ENCODE peak calls at places on chromosome 1, in ten cellular contexts. One of them, this sample, is unnamed.

GRCh38 chr1:32273389-32274208 is 18.3 kb upstream of the HDAC1 start:
- DNase-seq in T-helper 2 cell: peak
- DNase-seq in fibroblast of pulmonary artery: no peak
- DNase-seq in activated CD4-positive, CD25-positive, alpha-beta regulatory T cell: peak
- DNase-seq in mucosa of gallbladder: peak
- DNase-seq in SK-MEL-5: no peak
- DNase-seq in T follicular helper cell: peak
- DNase-seq in NCI-H1092: no peak
- DNase-seq in T-helper 9 cell: peak
- DNase-seq in DMS 273 treated with DMSO at 0.1 percent for 48 hours: no peak
- DNase-seq in this sample: no peak

GRCh38 chr1:38558055-38558454 is 301.5 kb downstream of the RRAGC start:
- DNase-seq in T-helper 2 cell: no peak
- DNase-seq in fibroblast of pulmonary artery: no peak
- DNase-seq in activated CD4-positive, CD25-positive, alpha-beta regulatory T cell: no peak
- DNase-seq in mucosa of gallbladder: no peak
- DNase-seq in SK-MEL-5: no peak
- DNase-seq in T follicular helper cell: no peak
- DNase-seq in NCI-H1092: no peak
- DNase-seq in T-helper 9 cell: no peak
- DNase-seq in DMS 273 treated with DMSO at 0.1 percent for 48 hours: no peak
- DNase-seq in this sample: no peak

GRCh38 chr1:152461544-152461943 is 47.5 kb upstream of the CRNN start:
- DNase-seq in T-helper 2 cell: peak
- DNase-seq in fibroblast of pulmonary artery: peak
- DNase-seq in activated CD4-positive, CD25-positive, alpha-beta regulatory T cell: peak
- DNase-seq in mucosa of gallbladder: peak
- DNase-seq in SK-MEL-5: peak
- DNase-seq in T follicular helper cell: peak
- DNase-seq in NCI-H1092: no peak
- DNase-seq in T-helper 9 cell: peak
- DNase-seq in DMS 273 treated with DMSO at 0.1 percent for 48 hours: peak
- DNase-seq in this sample: no peak

GRCh38 chr1:8217011-8217711 is 100.8 kb upstream of the SLC45A1 start:
- DNase-seq in T-helper 2 cell: no peak
- DNase-seq in fibroblast of pulmonary artery: no peak
- DNase-seq in activated CD4-positive, CD25-positive, alpha-beta regulatory T cell: peak
- DNase-seq in mucosa of gallbladder: no peak
- DNase-seq in SK-MEL-5: no peak
- DNase-seq in T follicular helper cell: no peak
- DNase-seq in NCI-H1092: no peak
- DNase-seq in T-helper 9 cell: no peak
- DNase-seq in DMS 273 treated with DMSO at 0.1 percent for 48 hours: no peak
- DNase-seq in this sample: peak

GRCh38 chr1:56291374-56291841 is 288.0 kb downstream of the PLPP3 start:
- DNase-seq in T-helper 2 cell: no peak
- DNase-seq in fibroblast of pulmonary artery: peak
- DNase-seq in activated CD4-positive, CD25-positive, alpha-beta regulatory T cell: no peak
- DNase-seq in mucosa of gallbladder: no peak
- DNase-seq in SK-MEL-5: no peak
- DNase-seq in T follicular helper cell: no peak
- DNase-seq in NCI-H1092: no peak
- DNase-seq in T-helper 9 cell: no peak
- DNase-seq in DMS 273 treated with DMSO at 0.1 percent for 48 hours: no peak
- DNase-seq in this sample: no peak

GRCh38 chr1:9128161-9128519 is 762 bp downstream of the GPR157 start:
- DNase-seq in T-helper 2 cell: no peak
- DNase-seq in fibroblast of pulmonary artery: no peak
- DNase-seq in activated CD4-positive, CD25-positive, alpha-beta regulatory T cell: no peak
- DNase-seq in mucosa of gallbladder: no peak
- DNase-seq in SK-MEL-5: no peak
- DNase-seq in T follicular helper cell: no peak
- DNase-seq in NCI-H1092: no peak
- DNase-seq in T-helper 9 cell: no peak
- DNase-seq in DMS 273 treated with DMSO at 0.1 percent for 48 hours: no peak
- DNase-seq in this sample: no peak

GRCh38 chr1:23745515-23745914 is 2.2 kb downstream of the ELOA start:
- DNase-seq in T-helper 2 cell: no peak
- DNase-seq in fibroblast of pulmonary artery: peak
- DNase-seq in activated CD4-positive, CD25-positive, alpha-beta regulatory T cell: no peak
- DNase-seq in mucosa of gallbladder: no peak
- DNase-seq in SK-MEL-5: peak
- DNase-seq in T follicular helper cell: no peak
- DNase-seq in NCI-H1092: no peak
- DNase-seq in T-helper 9 cell: no peak
- DNase-seq in DMS 273 treated with DMSO at 0.1 percent for 48 hours: peak
- DNase-seq in this sample: no peak

GRCh38 chr1:195899762-195900352 is 708.4 kb downstream of the KCNT2 start:
- DNase-seq in T-helper 2 cell: no peak
- DNase-seq in fibroblast of pulmonary artery: peak
- DNase-seq in activated CD4-positive, CD25-positive, alpha-beta regulatory T cell: no peak
- DNase-seq in mucosa of gallbladder: no peak
- DNase-seq in SK-MEL-5: peak
- DNase-seq in T follicular helper cell: no peak
- DNase-seq in NCI-H1092: no peak
- DNase-seq in T-helper 9 cell: no peak
- DNase-seq in DMS 273 treated with DMSO at 0.1 percent for 48 hours: no peak
- DNase-seq in this sample: no peak

GRCh38 chr1:72186733-72187307 is 95.5 kb downstream of the NEGR1 start:
- DNase-seq in T-helper 2 cell: no peak
- DNase-seq in fibroblast of pulmonary artery: peak
- DNase-seq in activated CD4-positive, CD25-positive, alpha-beta regulatory T cell: no peak
- DNase-seq in mucosa of gallbladder: no peak
- DNase-seq in SK-MEL-5: peak
- DNase-seq in T follicular helper cell: no peak
- DNase-seq in NCI-H1092: no peak
- DNase-seq in T-helper 9 cell: no peak
- DNase-seq in DMS 273 treated with DMSO at 0.1 percent for 48 hours: no peak
- DNase-seq in this sample: no peak

GRCh38 chr1:47996406-47997226 is 569 bp downstream of the TRABD2B start:
- DNase-seq in T-helper 2 cell: no peak
- DNase-seq in fibroblast of pulmonary artery: no peak
- DNase-seq in activated CD4-positive, CD25-positive, alpha-beta regulatory T cell: no peak
- DNase-seq in mucosa of gallbladder: no peak
- DNase-seq in SK-MEL-5: no peak
- DNase-seq in T follicular helper cell: no peak
- DNase-seq in NCI-H1092: no peak
- DNase-seq in T-helper 9 cell: no peak
- DNase-seq in DMS 273 treated with DMSO at 0.1 percent for 48 hours: no peak
- DNase-seq in this sample: no peak

GRCh38 chr1:54312874-54313316 is 93.3 kb downstream of the SSBP3 start:
- DNase-seq in T-helper 2 cell: no peak
- DNase-seq in fibroblast of pulmonary artery: peak
- DNase-seq in activated CD4-positive, CD25-positive, alpha-beta regulatory T cell: no peak
- DNase-seq in mucosa of gallbladder: no peak
- DNase-seq in SK-MEL-5: no peak
- DNase-seq in T follicular helper cell: no peak
- DNase-seq in NCI-H1092: no peak
- DNase-seq in T-helper 9 cell: no peak
- DNase-seq in DMS 273 treated with DMSO at 0.1 percent for 48 hours: no peak
- DNase-seq in this sample: no peak

GRCh38 chr1:226542623-226543103 is 5.9 kb upstream of the STUM start:
- DNase-seq in T-helper 2 cell: no peak
- DNase-seq in fibroblast of pulmonary artery: peak
- DNase-seq in activated CD4-positive, CD25-positive, alpha-beta regulatory T cell: no peak
- DNase-seq in mucosa of gallbladder: no peak
- DNase-seq in SK-MEL-5: peak
- DNase-seq in T follicular helper cell: no peak
- DNase-seq in NCI-H1092: peak
- DNase-seq in T-helper 9 cell: no peak
- DNase-seq in DMS 273 treated with DMSO at 0.1 percent for 48 hours: peak
- DNase-seq in this sample: no peak

GRCh38 chr1:232655041-232655745 is 25.3 kb upstream of the SIPA1L2 start:
- DNase-seq in T-helper 2 cell: no peak
- DNase-seq in fibroblast of pulmonary artery: no peak
- DNase-seq in activated CD4-positive, CD25-positive, alpha-beta regulatory T cell: no peak
- DNase-seq in mucosa of gallbladder: no peak
- DNase-seq in SK-MEL-5: peak
- DNase-seq in T follicular helper cell: no peak
- DNase-seq in NCI-H1092: no peak
- DNase-seq in T-helper 9 cell: no peak
- DNase-seq in DMS 273 treated with DMSO at 0.1 percent for 48 hours: peak
- DNase-seq in this sample: no peak

GRCh38 chr1:159932296-159933285 is 7.3 kb upstream of the TAGLN2 start:
- DNase-seq in T-helper 2 cell: no peak
- DNase-seq in fibroblast of pulmonary artery: no peak
- DNase-seq in activated CD4-positive, CD25-positive, alpha-beta regulatory T cell: no peak
- DNase-seq in mucosa of gallbladder: no peak
- DNase-seq in SK-MEL-5: no peak
- DNase-seq in T follicular helper cell: no peak
- DNase-seq in NCI-H1092: no peak
- DNase-seq in T-helper 9 cell: no peak
- DNase-seq in DMS 273 treated with DMSO at 0.1 percent for 48 hours: no peak
- DNase-seq in this sample: no peak

GRCh38 chr1:2372551-2373490 is 18.5 kb downstream of the MORN1 start:
- DNase-seq in T-helper 2 cell: no peak
- DNase-seq in fibroblast of pulmonary artery: no peak
- DNase-seq in activated CD4-positive, CD25-positive, alpha-beta regulatory T cell: no peak
- DNase-seq in mucosa of gallbladder: no peak
- DNase-seq in SK-MEL-5: no peak
- DNase-seq in T follicular helper cell: no peak
- DNase-seq in NCI-H1092: no peak
- DNase-seq in T-helper 9 cell: no peak
- DNase-seq in DMS 273 treated with DMSO at 0.1 percent for 48 hours: no peak
- DNase-seq in this sample: no peak

GRCh38 chr1:79714664-79715063 is 708.1 kb upstream of the ADGRL4 start:
- DNase-seq in T-helper 2 cell: no peak
- DNase-seq in fibroblast of pulmonary artery: no peak
- DNase-seq in activated CD4-positive, CD25-positive, alpha-beta regulatory T cell: no peak
- DNase-seq in mucosa of gallbladder: no peak
- DNase-seq in SK-MEL-5: no peak
- DNase-seq in T follicular helper cell: no peak
- DNase-seq in NCI-H1092: no peak
- DNase-seq in T-helper 9 cell: no peak
- DNase-seq in DMS 273 treated with DMSO at 0.1 percent for 48 hours: no peak
- DNase-seq in this sample: no peak

GRCh38 chr1:43329995-43330751 is 7.4 kb upstream of the MPL start:
- DNase-seq in T-helper 2 cell: no peak
- DNase-seq in fibroblast of pulmonary artery: peak
- DNase-seq in activated CD4-positive, CD25-positive, alpha-beta regulatory T cell: no peak
- DNase-seq in mucosa of gallbladder: peak
- DNase-seq in SK-MEL-5: no peak
- DNase-seq in T follicular helper cell: no peak
- DNase-seq in NCI-H1092: no peak
- DNase-seq in T-helper 9 cell: no peak
- DNase-seq in DMS 273 treated with DMSO at 0.1 percent for 48 hours: no peak
- DNase-seq in this sample: no peak

GRCh38 chr1:231691618-231692259 is 65.1 kb downstream of the DISC1 start:
- DNase-seq in T-helper 2 cell: no peak
- DNase-seq in fibroblast of pulmonary artery: peak
- DNase-seq in activated CD4-positive, CD25-positive, alpha-beta regulatory T cell: no peak
- DNase-seq in mucosa of gallbladder: no peak
- DNase-seq in SK-MEL-5: peak
- DNase-seq in T follicular helper cell: no peak
- DNase-seq in NCI-H1092: no peak
- DNase-seq in T-helper 9 cell: no peak
- DNase-seq in DMS 273 treated with DMSO at 0.1 percent for 48 hours: no peak
- DNase-seq in this sample: peak

GRCh38 chr1:228863776-228864175 is 128.5 kb downstream of the RHOU start:
- DNase-seq in T-helper 2 cell: no peak
- DNase-seq in fibroblast of pulmonary artery: no peak
- DNase-seq in activated CD4-positive, CD25-positive, alpha-beta regulatory T cell: no peak
- DNase-seq in mucosa of gallbladder: no peak
- DNase-seq in SK-MEL-5: no peak
- DNase-seq in T follicular helper cell: no peak
- DNase-seq in NCI-H1092: no peak
- DNase-seq in T-helper 9 cell: no peak
- DNase-seq in DMS 273 treated with DMSO at 0.1 percent for 48 hours: no peak
- DNase-seq in this sample: no peak

GRCh38 chr1:103461171-103462105 is 64.1 kb upstream of the RNPC3 start:
- DNase-seq in T-helper 2 cell: no peak
- DNase-seq in fibroblast of pulmonary artery: peak
- DNase-seq in activated CD4-positive, CD25-positive, alpha-beta regulatory T cell: no peak
- DNase-seq in mucosa of gallbladder: no peak
- DNase-seq in SK-MEL-5: peak
- DNase-seq in T follicular helper cell: no peak
- DNase-seq in NCI-H1092: no peak
- DNase-seq in T-helper 9 cell: no peak
- DNase-seq in DMS 273 treated with DMSO at 0.1 percent for 48 hours: no peak
- DNase-seq in this sample: no peak

GRCh38 chr1:208047975-208048374 is 137.1 kb upstream of the CD34 start:
- DNase-seq in T-helper 2 cell: no peak
- DNase-seq in fibroblast of pulmonary artery: peak
- DNase-seq in activated CD4-positive, CD25-positive, alpha-beta regulatory T cell: no peak
- DNase-seq in mucosa of gallbladder: peak
- DNase-seq in SK-MEL-5: no peak
- DNase-seq in T follicular helper cell: no peak
- DNase-seq in NCI-H1092: no peak
- DNase-seq in T-helper 9 cell: no peak
- DNase-seq in DMS 273 treated with DMSO at 0.1 percent for 48 hours: no peak
- DNase-seq in this sample: no peak

GRCh38 chr1:27349784-27350672 is 8.2 kb downstream of the SYTL1 start:
- DNase-seq in T-helper 2 cell: no peak
- DNase-seq in fibroblast of pulmonary artery: peak
- DNase-seq in activated CD4-positive, CD25-positive, alpha-beta regulatory T cell: no peak
- DNase-seq in mucosa of gallbladder: peak
- DNase-seq in SK-MEL-5: no peak
- DNase-seq in T follicular helper cell: no peak
- DNase-seq in NCI-H1092: peak
- DNase-seq in T-helper 9 cell: no peak
- DNase-seq in DMS 273 treated with DMSO at 0.1 percent for 48 hours: no peak
- DNase-seq in this sample: peak

GRCh38 chr1:20551945-20552727 is at the start of gene FAM43B:
- DNase-seq in T-helper 2 cell: no peak
- DNase-seq in fibroblast of pulmonary artery: peak
- DNase-seq in activated CD4-positive, CD25-positive, alpha-beta regulatory T cell: no peak
- DNase-seq in mucosa of gallbladder: peak
- DNase-seq in SK-MEL-5: no peak
- DNase-seq in T follicular helper cell: no peak
- DNase-seq in NCI-H1092: no peak
- DNase-seq in T-helper 9 cell: no peak
- DNase-seq in DMS 273 treated with DMSO at 0.1 percent for 48 hours: no peak
- DNase-seq in this sample: peak

GRCh38 chr1:33149453-33150190 is 32.2 kb downstream of the TRIM62 start:
- DNase-seq in T-helper 2 cell: no peak
- DNase-seq in fibroblast of pulmonary artery: no peak
- DNase-seq in activated CD4-positive, CD25-positive, alpha-beta regulatory T cell: no peak
- DNase-seq in mucosa of gallbladder: peak
- DNase-seq in SK-MEL-5: no peak
- DNase-seq in T follicular helper cell: no peak
- DNase-seq in NCI-H1092: no peak
- DNase-seq in T-helper 9 cell: no peak
- DNase-seq in DMS 273 treated with DMSO at 0.1 percent for 48 hours: no peak
- DNase-seq in this sample: no peak

GRCh38 chr1:61163794-61164193 is 81.4 kb downstream of the NFIA start:
- DNase-seq in T-helper 2 cell: no peak
- DNase-seq in fibroblast of pulmonary artery: no peak
- DNase-seq in activated CD4-positive, CD25-positive, alpha-beta regulatory T cell: no peak
- DNase-seq in mucosa of gallbladder: no peak
- DNase-seq in SK-MEL-5: no peak
- DNase-seq in T follicular helper cell: no peak
- DNase-seq in NCI-H1092: no peak
- DNase-seq in T-helper 9 cell: no peak
- DNase-seq in DMS 273 treated with DMSO at 0.1 percent for 48 hours: no peak
- DNase-seq in this sample: no peak

GRCh38 chr1:55375617-55376258 is 160.6 kb upstream of the USP24 start:
- DNase-seq in T-helper 2 cell: no peak
- DNase-seq in fibroblast of pulmonary artery: peak
- DNase-seq in activated CD4-positive, CD25-positive, alpha-beta regulatory T cell: no peak
- DNase-seq in mucosa of gallbladder: peak
- DNase-seq in SK-MEL-5: peak
- DNase-seq in T follicular helper cell: no peak
- DNase-seq in NCI-H1092: no peak
- DNase-seq in T-helper 9 cell: peak
- DNase-seq in DMS 273 treated with DMSO at 0.1 percent for 48 hours: peak
- DNase-seq in this sample: no peak

GRCh38 chr1:17531682-17532487 is 7.6 kb upstream of the ARHGEF10L start:
- DNase-seq in T-helper 2 cell: no peak
- DNase-seq in fibroblast of pulmonary artery: peak
- DNase-seq in activated CD4-positive, CD25-positive, alpha-beta regulatory T cell: no peak
- DNase-seq in mucosa of gallbladder: peak
- DNase-seq in SK-MEL-5: peak
- DNase-seq in T follicular helper cell: no peak
- DNase-seq in NCI-H1092: peak
- DNase-seq in T-helper 9 cell: no peak
- DNase-seq in DMS 273 treated with DMSO at 0.1 percent for 48 hours: no peak
- DNase-seq in this sample: peak

GRCh38 chr1:115463347-115463746 is 125.3 kb upstream of the NGF start:
- DNase-seq in T-helper 2 cell: no peak
- DNase-seq in fibroblast of pulmonary artery: no peak
- DNase-seq in activated CD4-positive, CD25-positive, alpha-beta regulatory T cell: no peak
- DNase-seq in mucosa of gallbladder: no peak
- DNase-seq in SK-MEL-5: no peak
- DNase-seq in T follicular helper cell: no peak
- DNase-seq in NCI-H1092: peak
- DNase-seq in T-helper 9 cell: no peak
- DNase-seq in DMS 273 treated with DMSO at 0.1 percent for 48 hours: no peak
- DNase-seq in this sample: no peak

This sample was measured in amygdala.